ENCODE peak calls at places on chromosomes 5 and 9, in eight cellular contexts. One of them, this sample, is unnamed.

GRCh38 chr9:9790216-9790872 is 822.5 kb downstream of the PTPRD start:
- DNase-seq in transverse colon: peak; percentile 15
- DNase-seq in fibroblast of the conjunctiva: no peak
- DNase-seq in iris pigment epithelial cell: peak; percentile 7
- DNase-seq in psoas muscle: no peak
- DNase-seq in activated CD8-positive, alpha-beta memory T cell treated with anti-CD3 and anti-CD28 coated beads for 1 hour: no peak
- DNase-seq in AG08396: no peak
- DNase-seq in fibroblast of lung: peak; percentile 33
- DNase-seq in this sample: no peak

GRCh38 chr5:175305251-175305650 is 138.7 kb downstream of the DRD1 start:
- DNase-seq in transverse colon: no peak
- DNase-seq in fibroblast of the conjunctiva: no peak
- DNase-seq in iris pigment epithelial cell: no peak
- DNase-seq in psoas muscle: no peak
- DNase-seq in activated CD8-positive, alpha-beta memory T cell treated with anti-CD3 and anti-CD28 coated beads for 1 hour: no peak
- DNase-seq in AG08396: no peak
- DNase-seq in fibroblast of lung: no peak
- DNase-seq in this sample: no peak

GRCh38 chr9:108760841-108761240 is 94.9 kb downstream of the ACTL7B start:
- DNase-seq in transverse colon: no peak
- DNase-seq in fibroblast of the conjunctiva: no peak
- DNase-seq in iris pigment epithelial cell: no peak
- DNase-seq in psoas muscle: no peak
- DNase-seq in activated CD8-positive, alpha-beta memory T cell treated with anti-CD3 and anti-CD28 coated beads for 1 hour: no peak
- DNase-seq in AG08396: no peak
- DNase-seq in fibroblast of lung: no peak
- DNase-seq in this sample: no peak

GRCh38 chr5:78562719-78563330 is 85.7 kb downstream of the LHFPL2 start:
- DNase-seq in transverse colon: no peak
- DNase-seq in fibroblast of the conjunctiva: no peak
- DNase-seq in iris pigment epithelial cell: no peak
- DNase-seq in psoas muscle: no peak
- DNase-seq in activated CD8-positive, alpha-beta memory T cell treated with anti-CD3 and anti-CD28 coated beads for 1 hour: no peak
- DNase-seq in AG08396: no peak
- DNase-seq in fibroblast of lung: no peak
- DNase-seq in this sample: no peak

GRCh38 chr5:134524826-134525686 is at the start of gene JADE2:
- DNase-seq in transverse colon: peak; percentile 80
- DNase-seq in fibroblast of the conjunctiva: peak; percentile 47
- DNase-seq in iris pigment epithelial cell: peak; percentile 78
- DNase-seq in psoas muscle: peak; percentile 85
- DNase-seq in activated CD8-positive, alpha-beta memory T cell treated with anti-CD3 and anti-CD28 coated beads for 1 hour: peak; percentile 65
- DNase-seq in AG08396: peak; percentile 83
- DNase-seq in fibroblast of lung: peak; percentile 84
- DNase-seq in this sample: peak; percentile 39

GRCh38 chr9:125984461-125984860 is 237.3 kb downstream of the PBX3 start:
- DNase-seq in transverse colon: no peak
- DNase-seq in fibroblast of the conjunctiva: no peak
- DNase-seq in iris pigment epithelial cell: no peak
- DNase-seq in psoas muscle: no peak
- DNase-seq in activated CD8-positive, alpha-beta memory T cell treated with anti-CD3 and anti-CD28 coated beads for 1 hour: no peak
- DNase-seq in AG08396: no peak
- DNase-seq in fibroblast of lung: no peak
- DNase-seq in this sample: no peak

GRCh38 chr5:114148253-114148652 is 213.6 kb upstream of the KCNN2 start:
- DNase-seq in transverse colon: no peak
- DNase-seq in fibroblast of the conjunctiva: no peak
- DNase-seq in iris pigment epithelial cell: no peak
- DNase-seq in psoas muscle: no peak
- DNase-seq in activated CD8-positive, alpha-beta memory T cell treated with anti-CD3 and anti-CD28 coated beads for 1 hour: no peak
- DNase-seq in AG08396: no peak
- DNase-seq in fibroblast of lung: no peak
- DNase-seq in this sample: no peak

GRCh38 chr9:115291841-115292240 is 173.9 kb upstream of the TNC start:
- DNase-seq in transverse colon: peak; percentile 84
- DNase-seq in fibroblast of the conjunctiva: no peak
- DNase-seq in iris pigment epithelial cell: peak; percentile 9
- DNase-seq in psoas muscle: no peak
- DNase-seq in activated CD8-positive, alpha-beta memory T cell treated with anti-CD3 and anti-CD28 coated beads for 1 hour: no peak
- DNase-seq in AG08396: no peak
- DNase-seq in fibroblast of lung: peak; percentile 5
- DNase-seq in this sample: no peak

GRCh38 chr9:29701536-29701935 is 2128.3 kb upstream of the C9orf72 start:
- DNase-seq in transverse colon: no peak
- DNase-seq in fibroblast of the conjunctiva: no peak
- DNase-seq in iris pigment epithelial cell: no peak
- DNase-seq in psoas muscle: no peak
- DNase-seq in activated CD8-positive, alpha-beta memory T cell treated with anti-CD3 and anti-CD28 coated beads for 1 hour: no peak
- DNase-seq in AG08396: no peak
- DNase-seq in fibroblast of lung: peak; percentile 19
- DNase-seq in this sample: no peak

GRCh38 chr5:175694371-175695160 is 36.7 kb downstream of the HRH2 start:
- DNase-seq in transverse colon: no peak
- DNase-seq in fibroblast of the conjunctiva: no peak
- DNase-seq in iris pigment epithelial cell: no peak
- DNase-seq in psoas muscle: peak; percentile 36
- DNase-seq in activated CD8-positive, alpha-beta memory T cell treated with anti-CD3 and anti-CD28 coated beads for 1 hour: no peak
- DNase-seq in AG08396: no peak
- DNase-seq in fibroblast of lung: no peak
- DNase-seq in this sample: peak; percentile 19

GRCh38 chr9:126788631-126789349 is 16.1 kb upstream of the ZBTB43 start:
- DNase-seq in transverse colon: no peak
- DNase-seq in fibroblast of the conjunctiva: no peak
- DNase-seq in iris pigment epithelial cell: peak; percentile 92
- DNase-seq in psoas muscle: no peak
- DNase-seq in activated CD8-positive, alpha-beta memory T cell treated with anti-CD3 and anti-CD28 coated beads for 1 hour: no peak
- DNase-seq in AG08396: no peak
- DNase-seq in fibroblast of lung: peak; percentile 20
- DNase-seq in this sample: no peak

GRCh38 chr9:35728041-35728971 is 3.7 kb downstream of the TLN1 start:
- DNase-seq in transverse colon: peak; percentile 78
- DNase-seq in fibroblast of the conjunctiva: peak; percentile 75
- DNase-seq in iris pigment epithelial cell: peak; percentile 87
- DNase-seq in psoas muscle: peak; percentile 89
- DNase-seq in activated CD8-positive, alpha-beta memory T cell treated with anti-CD3 and anti-CD28 coated beads for 1 hour: no peak
- DNase-seq in AG08396: peak; percentile 80
- DNase-seq in fibroblast of lung: peak; percentile 92
- DNase-seq in this sample: no peak

GRCh38 chr9:16727452-16728127 is 142.9 kb downstream of the BNC2 start:
- DNase-seq in transverse colon: no peak
- DNase-seq in fibroblast of the conjunctiva: no peak
- DNase-seq in iris pigment epithelial cell: peak; percentile 52
- DNase-seq in psoas muscle: no peak
- DNase-seq in activated CD8-positive, alpha-beta memory T cell treated with anti-CD3 and anti-CD28 coated beads for 1 hour: no peak
- DNase-seq in AG08396: peak; percentile 8
- DNase-seq in fibroblast of lung: peak; percentile 56
- DNase-seq in this sample: no peak

GRCh38 chr9:14018061-14018460 is 295.9 kb downstream of the NFIB start:
- DNase-seq in transverse colon: no peak
- DNase-seq in fibroblast of the conjunctiva: peak; percentile 27
- DNase-seq in iris pigment epithelial cell: peak; percentile 92
- DNase-seq in psoas muscle: no peak
- DNase-seq in activated CD8-positive, alpha-beta memory T cell treated with anti-CD3 and anti-CD28 coated beads for 1 hour: no peak
- DNase-seq in AG08396: no peak
- DNase-seq in fibroblast of lung: peak; percentile 85
- DNase-seq in this sample: no peak

GRCh38 chr5:54580997-54581741 is 63.6 kb downstream of the SNX18 start:
- DNase-seq in transverse colon: no peak
- DNase-seq in fibroblast of the conjunctiva: no peak
- DNase-seq in iris pigment epithelial cell: no peak
- DNase-seq in psoas muscle: no peak
- DNase-seq in activated CD8-positive, alpha-beta memory T cell treated with anti-CD3 and anti-CD28 coated beads for 1 hour: no peak
- DNase-seq in AG08396: peak; percentile 15
- DNase-seq in fibroblast of lung: no peak
- DNase-seq in this sample: no peak

GRCh38 chr9:131145245-131145644 is 19.9 kb downstream of the NUP214 start:
- DNase-seq in transverse colon: no peak
- DNase-seq in fibroblast of the conjunctiva: no peak
- DNase-seq in iris pigment epithelial cell: no peak
- DNase-seq in psoas muscle: no peak
- DNase-seq in activated CD8-positive, alpha-beta memory T cell treated with anti-CD3 and anti-CD28 coated beads for 1 hour: no peak
- DNase-seq in AG08396: no peak
- DNase-seq in fibroblast of lung: no peak
- DNase-seq in this sample: no peak

GRCh38 chr5:131064669-131065371 is 100.2 kb downstream of the HINT1 start:
- DNase-seq in transverse colon: no peak
- DNase-seq in fibroblast of the conjunctiva: no peak
- DNase-seq in iris pigment epithelial cell: no peak
- DNase-seq in psoas muscle: no peak
- DNase-seq in activated CD8-positive, alpha-beta memory T cell treated with anti-CD3 and anti-CD28 coated beads for 1 hour: no peak
- DNase-seq in AG08396: no peak
- DNase-seq in fibroblast of lung: no peak
- DNase-seq in this sample: no peak

GRCh38 chr5:150484964-150485769 is 22.8 kb upstream of the NDST1 start:
- DNase-seq in transverse colon: no peak
- DNase-seq in fibroblast of the conjunctiva: no peak
- DNase-seq in iris pigment epithelial cell: no peak
- DNase-seq in psoas muscle: no peak
- DNase-seq in activated CD8-positive, alpha-beta memory T cell treated with anti-CD3 and anti-CD28 coated beads for 1 hour: no peak
- DNase-seq in AG08396: no peak
- DNase-seq in fibroblast of lung: no peak
- DNase-seq in this sample: no peak

GRCh38 chr9:34413229-34413852 is 36.6 kb upstream of the MYORG start:
- DNase-seq in transverse colon: peak; percentile 29
- DNase-seq in fibroblast of the conjunctiva: no peak
- DNase-seq in iris pigment epithelial cell: peak; percentile 45
- DNase-seq in psoas muscle: no peak
- DNase-seq in activated CD8-positive, alpha-beta memory T cell treated with anti-CD3 and anti-CD28 coated beads for 1 hour: no peak
- DNase-seq in AG08396: peak; percentile 62
- DNase-seq in fibroblast of lung: peak; percentile 56
- DNase-seq in this sample: no peak

GRCh38 chr5:115977988-115978387 is 15.7 kb downstream of the LVRN start:
- DNase-seq in transverse colon: no peak
- DNase-seq in fibroblast of the conjunctiva: peak; percentile 46
- DNase-seq in iris pigment epithelial cell: peak; percentile 90
- DNase-seq in psoas muscle: no peak
- DNase-seq in activated CD8-positive, alpha-beta memory T cell treated with anti-CD3 and anti-CD28 coated beads for 1 hour: no peak
- DNase-seq in AG08396: peak; percentile 71
- DNase-seq in fibroblast of lung: peak; percentile 86
- DNase-seq in this sample: no peak

GRCh38 chr9:36336511-36336910 is 63.6 kb downstream of the RNF38 start:
- DNase-seq in transverse colon: no peak
- DNase-seq in fibroblast of the conjunctiva: no peak
- DNase-seq in iris pigment epithelial cell: peak; percentile 46
- DNase-seq in psoas muscle: no peak
- DNase-seq in activated CD8-positive, alpha-beta memory T cell treated with anti-CD3 and anti-CD28 coated beads for 1 hour: no peak
- DNase-seq in AG08396: no peak
- DNase-seq in fibroblast of lung: peak; percentile 22
- DNase-seq in this sample: no peak

This sample was measured in omental fat pad.